ENCODE peak calls at places on chromosome 17, in eight cellular contexts. P is heart right ventricle, A is IMR-90, C is AG10803, T is body of pancreas, K is brain microvascular endothelial cell, S is pancreas, B is epithelial cell of esophagus. F is an unnamed sample.

GRCh38 chr17:5418858-5419355 is 555 bp downstream of the NUP88 start:
- DNase-seq in P (no peak), A (peak), C (no peak), T (peak), K (peak), S (peak), B (peak), F (peak)

GRCh38 chr17:28552201-28552999 is at the start of gene UNC119:
- DNase-seq in P (peak), A (peak), C (peak), T (peak), K (peak), S (peak), B (peak), F (peak)

GRCh38 chr17:58335779-58336455 is 7.3 kb upstream of the TSPOAP1 start:
- DNase-seq in P (no peak), A (no peak), C (peak), T (no peak), K (no peak), S (no peak), B (no peak), F (peak)

GRCh38 chr17:4678448-4679026 is 25.4 kb downstream of the PELP1 start:
- DNase-seq in P (no peak), A (peak), C (peak), T (no peak), K (peak), S (no peak), B (peak), F (peak)

GRCh38 chr17:13025264-13025627 is 7.4 kb upstream of the ELAC2 start:
- DNase-seq in P (no peak), A (no peak), C (no peak), T (no peak), K (no peak), S (no peak), B (no peak), F (no peak)

GRCh38 chr17:63039899-63040602 is 74.0 kb downstream of the TANC2 start:
- DNase-seq in P (no peak), A (peak), C (peak), T (no peak), K (peak), S (no peak), B (peak), F (no peak)

GRCh38 chr17:76737082-76737675 is at the start of gene SRSF2:
- DNase-seq in P (peak), A (peak), C (peak), T (peak), K (peak), S (peak), B (peak), F (peak)

GRCh38 chr17:65850486-65850885 is 289.0 kb upstream of the AXIN2 start:
- DNase-seq in P (no peak), A (peak), C (peak), T (no peak), K (peak), S (no peak), B (peak), F (peak)

GRCh38 chr17:63086483-63087185 is 120.6 kb downstream of the TANC2 start:
- DNase-seq in P (no peak), A (no peak), C (no peak), T (peak), K (no peak), S (no peak), B (peak), F (no peak)

GRCh38 chr17:75908201-75908600 is 3.5 kb upstream of the MRPL38 start:
- DNase-seq in P (peak), A (no peak), C (peak), T (no peak), K (no peak), S (no peak), B (no peak), F (no peak)

GRCh38 chr17:14845562-14846335 is 419.4 kb downstream of the PMP22 start:
- DNase-seq in P (no peak), A (peak), C (peak), T (peak), K (peak), S (no peak), B (peak), F (no peak)

GRCh38 chr17:78128616-78129384 is at the start of gene TMC6:
- DNase-seq in P (peak), A (no peak), C (no peak), T (peak), K (no peak), S (peak), B (peak), F (peak)

GRCh38 chr17:2068101-2068518 is 13.2 kb downstream of the HIC1 start:
- DNase-seq in P (no peak), A (peak), C (peak), T (no peak), K (peak), S (no peak), B (no peak), F (no peak)

GRCh38 chr17:78269893-78270490 is 38.6 kb downstream of the TMEM235 start:
- DNase-seq in P (no peak), A (no peak), C (no peak), T (no peak), K (no peak), S (no peak), B (no peak), F (no peak)

GRCh38 chr17:74452027-74452840 is 14.2 kb upstream of the CD300A start:
- DNase-seq in P (no peak), A (no peak), C (no peak), T (no peak), K (no peak), S (no peak), B (no peak), F (no peak)

GRCh38 chr17:50799582-50799981 is 32.3 kb upstream of the ANKRD40CL start:
- DNase-seq in P (no peak), A (no peak), C (no peak), T (no peak), K (no peak), S (no peak), B (no peak), F (no peak)

GRCh38 chr17:62854026-62854425 is 45.9 kb upstream of the MARCHF10 start:
- DNase-seq in P (no peak), A (no peak), C (peak), T (no peak), K (no peak), S (no peak), B (no peak), F (no peak)

GRCh38 chr17:73718912-73719311 is 74.7 kb upstream of the SDK2 start:
- DNase-seq in P (no peak), A (no peak), C (no peak), T (no peak), K (no peak), S (no peak), B (no peak), F (no peak)

GRCh38 chr17:74960739-74961342 is 11.7 kb downstream of the HID1 start:
- DNase-seq in P (no peak), A (peak), C (peak), T (no peak), K (peak), S (no peak), B (peak), F (peak)

GRCh38 chr17:73521376-73521775 is 122.9 kb downstream of the SDK2 start:
- DNase-seq in P (no peak), A (no peak), C (no peak), T (no peak), K (no peak), S (no peak), B (no peak), F (no peak)

GRCh38 chr17:61451538-61452300 is 503 bp upstream of the TBX4 start:
- DNase-seq in P (no peak), A (no peak), C (no peak), T (no peak), K (no peak), S (no peak), B (no peak), F (no peak)

GRCh38 chr17:61449707-61450640 is 2.2 kb upstream of the TBX4 start:
- DNase-seq in P (no peak), A (no peak), C (no peak), T (no peak), K (no peak), S (no peak), B (no peak), F (no peak)

GRCh38 chr17:61453563-61453962 is 1.3 kb downstream of the TBX4 start:
- DNase-seq in P (no peak), A (no peak), C (no peak), T (no peak), K (no peak), S (no peak), B (peak), F (no peak)

GRCh38 chr17:61452301-61453290 is at the start of gene TBX4:
- DNase-seq in P (no peak), A (no peak), C (no peak), T (no peak), K (no peak), S (no peak), B (no peak), F (no peak)

DNA sequence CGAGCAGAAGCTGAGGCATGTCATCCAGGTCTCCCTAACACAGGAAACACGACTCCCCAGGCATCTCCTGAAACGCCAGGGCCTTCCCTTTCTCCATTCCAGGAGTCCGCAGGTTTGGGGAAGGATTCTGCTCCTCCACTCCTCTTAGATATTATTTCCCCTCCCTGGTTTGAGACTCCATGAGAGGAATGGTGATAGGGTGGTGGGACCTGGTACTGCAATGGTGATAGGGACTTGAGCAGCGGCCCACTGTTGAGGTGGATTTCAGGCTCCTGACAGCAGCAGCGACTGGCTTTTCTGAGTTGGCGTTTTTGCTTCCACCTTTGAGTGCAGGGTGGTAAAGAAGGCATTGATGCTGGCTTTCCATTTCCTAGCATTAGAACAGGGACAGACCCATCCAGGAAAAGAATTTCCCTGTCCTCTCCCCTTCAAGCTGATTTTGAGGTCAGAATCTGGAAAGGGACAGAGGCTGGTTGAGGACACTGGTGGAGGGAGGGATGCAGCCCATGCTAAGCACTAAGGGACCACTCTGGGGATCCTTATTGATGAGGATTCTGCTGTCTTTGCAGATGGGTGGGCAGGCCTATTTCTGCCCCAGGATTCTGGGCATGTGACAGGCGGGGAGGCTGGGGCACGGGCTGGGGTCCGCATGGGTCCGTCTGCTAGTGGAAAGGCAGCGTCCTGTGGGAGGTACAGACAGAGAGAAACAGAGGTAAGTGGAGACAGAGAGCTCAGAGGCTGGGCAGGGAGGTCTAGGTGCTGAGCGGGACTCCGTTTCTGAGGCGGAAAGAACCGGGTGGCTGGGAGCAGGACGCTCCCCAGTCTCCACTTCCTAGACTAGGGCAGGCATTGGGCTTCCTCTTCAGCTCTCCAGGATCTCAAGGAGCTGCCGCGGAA is 1.3 kb upstream of the TBX4 start:
- DNase-seq in P (no peak), A (no peak), C (no peak), T (no peak), K (no peak), S (no peak), B (no peak), F (no peak)
- TF ChIP-seq CTCF in P (no peak), A (no peak), C (no peak), T (no peak), K (peak), S (no peak), B (no peak), F (no peak)

GRCh38 chr17:67439269-67439668 is 62.2 kb downstream of the PITPNC1 start:
- DNase-seq in P (no peak), A (no peak), C (no peak), T (no peak), K (no peak), S (no peak), B (no peak), F (no peak)

GRCh38 chr17:67441052-67441738 is 64.1 kb downstream of the PITPNC1 start:
- DNase-seq in P (no peak), A (peak), C (peak), T (peak), K (peak), S (no peak), B (peak), F (peak)

GRCh38 chr17:67440311-67441051 is 63.4 kb downstream of the PITPNC1 start:
- DNase-seq in P (no peak), A (no peak), C (peak), T (no peak), K (no peak), S (no peak), B (peak), F (no peak)

GRCh38 chr17:67443931-67444597 is 67.0 kb downstream of the PITPNC1 start:
- DNase-seq in P (no peak), A (peak), C (peak), T (no peak), K (no peak), S (no peak), B (no peak), F (no peak)

GRCh38 chr17:67442787-67443624 is 65.9 kb downstream of the PITPNC1 start:
- DNase-seq in P (no peak), A (no peak), C (no peak), T (no peak), K (no peak), S (no peak), B (no peak), F (no peak)
- TF ChIP-seq CTCF in P (no peak), A (no peak), C (no peak), T (no peak), K (no peak), S (no peak), B (no peak), F (no peak)

GRCh38 chr17:33044771-33045170 is 53.1 kb downstream of the SPACA3 start:
- DNase-seq in P (no peak), A (no peak), C (no peak), T (no peak), K (no peak), S (no peak), B (no peak), F (no peak)

GRCh38 chr17:33045236-33045635 is 53.6 kb downstream of the SPACA3 start:
- DNase-seq in P (no peak), A (no peak), C (no peak), T (no peak), K (no peak), S (no peak), B (no peak), F (no peak)

GRCh38 chr17:33038740-33039139 is 47.1 kb downstream of the SPACA3 start:
- DNase-seq in P (peak), A (peak), C (peak), T (peak), K (no peak), S (no peak), B (peak), F (peak)

DNA sequence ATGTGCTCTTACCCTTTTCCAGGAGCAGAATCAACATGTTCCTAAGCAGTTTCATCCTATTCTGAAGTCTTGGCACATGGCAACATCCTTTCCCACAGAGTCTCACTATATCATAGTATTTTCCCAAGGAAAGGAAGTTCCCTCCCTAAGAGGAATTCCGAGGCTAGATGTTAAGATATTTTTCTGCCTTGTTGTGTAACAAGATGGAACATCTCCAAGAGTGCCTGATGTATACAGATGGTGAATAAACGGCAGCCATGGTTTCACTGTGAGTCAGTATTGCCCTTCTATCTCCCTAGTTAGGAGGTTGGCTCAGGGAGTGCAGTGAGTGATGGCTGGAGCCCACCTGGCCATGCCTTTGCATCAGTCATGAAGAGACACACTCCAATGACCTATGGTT is 48.2 kb downstream of the SPACA3 start:
- DNase-seq in P (no peak), A (peak), C (peak), T (no peak), K (peak), S (no peak), B (peak), F (no peak)
- TF ChIP-seq CTCF in P (no peak), A (no peak), C (no peak), T (no peak), K (no peak), S (no peak), B (no peak), F (no peak)

GRCh38 chr17:36072431-36073121 is 8.5 kb downstream of the CCL18 start:
- DNase-seq in P (peak), A (peak), C (peak), T (peak), K (peak), S (peak), B (peak), F (peak)
- TF ChIP-seq CTCF in P (peak), A (peak), C (peak), T (peak), K (peak), S (peak), B (peak), F (peak)

DNA sequence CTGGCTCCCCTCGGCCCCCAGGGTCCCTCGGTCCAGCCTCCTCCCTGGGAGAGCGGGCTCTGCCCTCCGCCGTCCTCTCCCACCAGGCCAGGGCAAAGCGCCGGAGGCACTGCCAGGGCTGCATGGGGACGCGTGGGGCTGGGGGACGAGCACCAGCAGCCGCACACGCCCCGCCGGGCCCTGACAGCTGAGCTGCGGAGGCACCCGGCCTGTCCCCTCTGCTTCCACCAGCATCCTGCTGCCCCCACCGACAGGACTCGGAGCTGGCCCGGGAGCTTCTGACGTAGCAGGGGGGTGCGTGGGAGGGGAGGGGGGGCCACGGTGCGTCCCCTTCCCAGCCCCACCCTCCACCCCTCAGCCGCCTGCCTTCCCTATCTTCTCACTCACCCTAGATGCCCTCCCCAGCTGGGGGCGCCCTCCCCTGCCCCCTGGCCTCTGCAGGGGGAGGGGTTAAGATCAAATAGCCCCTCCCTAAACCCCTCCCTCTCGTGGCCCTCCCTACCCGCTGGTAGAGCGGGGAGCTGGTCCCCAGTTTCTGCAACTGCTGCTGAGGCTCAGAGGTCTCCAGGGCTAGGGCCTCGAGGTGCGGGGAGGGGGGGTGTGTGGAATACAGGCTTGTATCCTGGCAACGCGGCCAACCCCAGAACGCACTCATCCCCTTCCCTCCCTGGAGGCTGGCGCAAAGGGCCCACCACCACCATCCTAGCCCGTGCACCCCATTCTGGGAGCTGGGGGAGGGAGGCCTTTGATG is 1.1 kb downstream of the SRCIN1 start:
- DNase-seq in P (no peak), A (no peak), C (no peak), T (peak), K (no peak), S (no peak), B (no peak), F (peak)
- TF ChIP-seq CTCF in P (no peak), A (no peak), C (no peak), T (no peak), K (peak), S (no peak), B (no peak), F (no peak)

GRCh38 chr17:82239926-82240505 is 11.2 kb downstream of the SLC16A3 start:
- DNase-seq in P (no peak), A (no peak), C (no peak), T (peak), K (no peak), S (no peak), B (no peak), F (no peak)
- TF ChIP-seq CTCF in P (no peak), A (no peak), C (no peak), T (no peak), K (no peak), S (no peak), B (no peak), F (no peak)

GRCh38 chr17:81393684-81394376 is 1.4 kb upstream of the BAHCC1 start:
- DNase-seq in P (peak), A (peak), C (peak), T (peak), K (peak), S (peak), B (peak), F (peak)
- TF ChIP-seq CTCF in P (no peak), A (peak), C (peak), T (no peak), K (no peak), S (no peak), B (no peak), F (no peak)

DNA sequence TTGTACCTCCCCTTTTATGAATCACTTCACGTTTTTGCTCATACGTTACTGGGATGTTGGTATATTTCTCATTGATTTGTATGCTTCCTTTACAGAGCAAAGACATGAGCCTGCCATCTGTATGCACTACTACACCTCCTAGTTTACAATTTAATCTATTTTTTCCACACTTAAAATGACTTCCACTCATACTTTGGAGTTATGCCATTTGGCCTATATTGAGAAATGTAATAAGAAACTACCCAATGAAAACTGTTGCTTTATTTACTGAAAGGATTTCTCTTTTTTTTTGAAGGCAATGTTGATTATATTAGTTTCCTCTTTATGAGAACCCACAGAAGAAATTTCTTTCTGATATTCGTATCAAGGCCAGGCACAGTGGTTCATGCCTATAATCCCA is 43.1 kb downstream of the DUSP14 start:
- DNase-seq in P (no peak), A (peak), C (no peak), T (no peak), K (no peak), S (no peak), B (no peak), F (no peak)
- TF ChIP-seq CTCF in P (no peak), A (no peak), C (no peak), T (no peak), K (no peak), S (no peak), B (no peak), F (no peak)

GRCh38 chr17:41910701-41911391 is 7.9 kb downstream of the ACLY start:
- DNase-seq in P (no peak), A (peak), C (peak), T (peak), K (peak), S (no peak), B (peak), F (no peak)
- TF ChIP-seq CTCF in P (no peak), A (peak), C (peak), T (no peak), K (no peak), S (no peak), B (no peak), F (no peak)

F was measured in activated CD8-positive, alpha-beta T cell treated with anti-CD3 and anti-CD28 coated beads for 36 hours.